ENCODE peak calls at places on chromosomes 4 and X, in seven cellular contexts. X, V, H, T, M, I and J are unnamed samples.

GRCh38 chr4:3679071-3679825 is 86.9 kb upstream of the ADRA2C start:
- DNase-seq in M (no peak), I (no peak), H (no peak), T (peak), X (no peak), V (no peak), J (no peak)

GRCh38 chr4:43330288-43330687 is 437.8 kb downstream of the GRXCR1 start:
- DNase-seq in I (peak), V (no peak), M (no peak), H (no peak), X (peak), T (no peak), J (no peak)

GRCh38 chr4:5452156-5452555 is 256.2 kb downstream of the EVC2 start:
- DNase-seq in V (no peak), T (no peak), M (no peak), H (no peak), I (no peak), X (no peak), J (no peak)

GRCh38 chr4:74544655-74545361 is 99.9 kb downstream of the AREG start:
- DNase-seq in M (no peak), V (no peak), H (peak), I (no peak), X (peak), T (no peak), J (peak)

GRCh38 chr4:52372747-52373146 is 286.4 kb downstream of the USP46 start:
- DNase-seq in H (no peak), T (no peak), I (no peak), X (no peak), V (no peak), M (no peak), J (no peak)

GRCh38 chr4:152501846-152502536 is 33.9 kb downstream of the FBXW7 start:
- DNase-seq in I (no peak), V (no peak), T (no peak), H (no peak), X (peak), M (no peak), J (no peak)

GRCh38 chrX:74511704-74512103 is 90.4 kb downstream of the SLC16A2 start:
- DNase-seq in V (no peak), I (no peak), M (no peak), X (no peak), T (no peak), H (no peak), J (no peak)

GRCh38 chr4:94995684-94996394 is 238.1 kb downstream of the BMPR1B start:
- DNase-seq in X (peak), I (peak), H (peak), T (peak), V (peak), M (peak), J (no peak)

GRCh38 chr4:109572154-109572553 is 12.1 kb downstream of the MCUB start:
- DNase-seq in T (no peak), H (no peak), X (no peak), M (no peak), I (no peak), V (no peak), J (no peak)

GRCh38 chr4:123976285-123976684 is 579.7 kb downstream of the SPRY1 start:
- DNase-seq in T (no peak), V (peak), I (peak), M (no peak), X (peak), H (peak), J (no peak)

GRCh38 chr4:7210818-7211217 is 18.5 kb downstream of the SORCS2 start:
- DNase-seq in I (peak), X (peak), V (no peak), T (no peak), H (no peak), M (no peak), J (peak)

GRCh38 chr4:7208509-7209451 is 16.4 kb downstream of the SORCS2 start:
- DNase-seq in H (no peak), V (no peak), X (no peak), I (no peak), T (no peak), M (no peak), J (no peak)

GRCh38 chr4:7207791-7208231 is 15.5 kb downstream of the SORCS2 start:
- DNase-seq in V (no peak), H (no peak), I (no peak), X (no peak), T (no peak), M (no peak), J (no peak)

GRCh38 chr4:7212101-7212674 is 19.9 kb downstream of the SORCS2 start:
- DNase-seq in M (no peak), V (no peak), X (no peak), H (no peak), T (no peak), I (no peak), J (no peak)

GRCh38 chr4:7209699-7210098 is 17.4 kb downstream of the SORCS2 start:
- DNase-seq in I (no peak), M (no peak), T (no peak), X (no peak), V (no peak), H (no peak), J (no peak)
- H2AK5ac ChIP-seq in I (peak), M (no peak), T (no peak), X (peak), V (peak), H (no peak), J (no peak)

GRCh38 chrX:19825271-19825670 is 62.1 kb downstream of the SH3KBP1 start:
- DNase-seq in V (no peak), X (no peak), I (no peak), T (no peak), H (no peak), M (no peak), J (peak)
- H3K27ac ChIP-seq in V (no peak), X (no peak), I (no peak), T (no peak), H (no peak), M (no peak), J (peak)

GRCh38 chrX:143634373-143634685 is 1.6 kb downstream of the SLITRK4 start:
- DNase-seq in H (no peak), X (no peak), I (peak), V (no peak), M (no peak), T (no peak), J (no peak)

GRCh38 chrX:143633530-143634372 is 2.1 kb downstream of the SLITRK4 start:
- DNase-seq in M (no peak), V (peak), H (peak), I (peak), X (no peak), T (peak), J (no peak)

GRCh38 chrX:143634701-143635442 is 1.0 kb downstream of the SLITRK4 start:
- DNase-seq in X (no peak), M (no peak), V (peak), I (peak), T (peak), H (no peak), J (no peak)

GRCh38 chrX:143632625-143633387 is 3.1 kb downstream of the SLITRK4 start:
- DNase-seq in I (peak), X (no peak), V (no peak), M (no peak), T (no peak), H (peak), J (no peak)

GRCh38 chrX:143635915-143636314 is at the start of gene SLITRK4:
- DNase-seq in V (peak), M (peak), I (peak), T (peak), H (peak), X (no peak), J (no peak)
- H2BK120ac ChIP-seq in V (no peak), M (no peak), I (no peak), T (no peak), H (no peak), X (no peak), J (peak)

GRCh38 chrX:97522307-97522706 is 638.6 kb downstream of the RPA4 start:
- DNase-seq in M (no peak), T (no peak), H (no peak), V (no peak), X (no peak), I (no peak), J (no peak)
- H2AK5ac ChIP-seq in M (no peak), T (no peak), H (no peak), V (no peak), X (no peak), I (no peak), J (no peak)

GRCh38 chr4:39713691-39714090 is 15.8 kb downstream of the UBE2K start:
- DNase-seq in I (peak), T (no peak), V (no peak), X (peak), M (no peak), H (no peak), J (peak)

GRCh38 chr4:39714171-39714570 is 16.2 kb downstream of the UBE2K start:
- DNase-seq in M (no peak), I (peak), T (no peak), H (no peak), V (no peak), X (no peak), J (no peak)

GRCh38 chr4:39712819-39713607 is 15.1 kb downstream of the UBE2K start:
- DNase-seq in X (no peak), I (no peak), H (no peak), T (no peak), M (no peak), V (no peak), J (peak)

GRCh38 chr4:39716356-39716755 is 18.4 kb downstream of the UBE2K start:
- DNase-seq in H (no peak), T (no peak), I (no peak), X (no peak), M (no peak), V (no peak), J (peak)

DNA sequence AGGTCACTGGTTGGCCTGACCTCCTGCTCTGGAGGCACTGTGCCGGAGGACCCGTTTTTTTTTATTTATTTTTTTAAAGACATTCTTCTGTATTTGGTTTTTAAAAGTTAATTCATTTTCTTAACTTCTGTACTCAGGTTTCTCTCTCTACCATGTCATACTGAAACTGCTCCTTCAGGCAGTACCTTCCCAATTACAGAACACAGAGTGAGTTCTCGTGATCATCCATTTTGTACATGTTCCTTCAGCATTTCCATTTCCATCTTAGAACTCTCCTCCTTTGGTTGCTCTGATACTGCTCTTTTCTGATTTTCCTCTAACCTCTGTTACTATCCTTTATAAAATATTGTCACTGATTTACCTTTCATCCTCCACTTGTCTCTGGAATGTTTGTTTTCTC is 17.9 kb downstream of the UBE2K start:
- DNase-seq in T (no peak), X (no peak), V (no peak), M (no peak), H (no peak), I (no peak), J (no peak)
- H3K27ac ChIP-seq in T (no peak), X (no peak), V (no peak), M (no peak), H (no peak), I (no peak), J (no peak)

DNA sequence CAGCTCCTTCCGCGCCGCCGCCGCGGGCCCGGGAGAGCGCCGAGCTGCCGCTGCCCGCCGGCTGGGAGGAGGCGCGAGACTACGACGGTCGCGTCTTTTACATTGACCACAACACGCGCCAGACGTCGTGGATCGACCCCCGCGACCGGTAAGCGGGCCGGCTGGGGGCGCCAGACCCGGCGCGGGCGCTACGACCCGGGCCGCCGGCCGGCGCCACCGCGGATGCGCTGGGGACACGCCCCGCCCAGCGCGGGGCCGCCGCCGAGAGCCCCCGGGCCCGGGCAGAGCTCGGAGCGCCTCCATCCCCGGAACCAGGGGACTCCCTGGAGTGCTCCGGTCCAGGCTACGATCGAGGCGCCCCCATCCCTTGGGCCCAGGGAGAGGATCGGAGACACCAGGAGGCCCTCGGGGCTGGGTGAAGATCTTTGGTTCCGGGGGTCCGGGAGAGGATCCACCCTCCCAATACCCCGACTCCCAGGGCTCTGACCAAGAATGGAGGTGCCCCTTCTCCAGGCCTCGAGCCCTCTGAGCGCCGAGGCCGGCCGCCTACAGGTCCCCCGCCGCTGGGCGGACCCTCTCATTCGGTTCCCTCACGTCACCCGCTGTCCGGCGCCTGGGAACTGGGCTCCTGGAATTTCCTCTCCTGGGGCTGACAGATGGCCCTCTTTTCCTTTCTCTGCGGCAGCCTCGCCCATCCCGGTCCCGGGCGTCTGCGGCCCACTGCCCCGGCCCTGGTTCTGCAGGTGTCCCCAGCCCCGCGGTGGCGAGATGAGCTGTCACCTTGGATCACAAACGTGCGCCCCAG is 48.8 kb downstream of the CLDN34 start:
- DNase-seq in T (peak), V (no peak), M (no peak), H (peak), X (peak), I (peak), J (peak)
- H2BK120ac ChIP-seq in T (no peak), V (no peak), M (no peak), H (peak), X (no peak), I (peak), J (peak)

DNA sequence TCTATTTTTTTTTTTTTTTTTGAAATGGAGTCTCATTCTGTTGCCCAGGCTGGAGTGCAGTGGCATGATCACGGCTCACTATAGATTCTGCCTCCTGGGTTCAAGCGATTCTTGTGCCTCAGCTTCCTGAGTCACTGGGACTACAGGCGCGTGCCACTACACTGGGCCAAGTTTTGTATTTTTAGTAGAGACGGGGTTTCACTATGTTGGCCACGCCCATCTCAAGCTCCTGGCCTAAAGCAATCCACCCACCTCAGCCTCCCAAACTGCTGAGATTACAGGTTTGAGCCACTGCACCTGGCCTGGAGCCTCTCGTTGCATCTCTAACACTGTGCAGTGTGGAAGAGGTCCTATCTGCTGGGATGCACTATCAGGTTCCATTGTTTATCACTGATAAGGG is 893.7 kb downstream of the TRIML1 start:
- DNase-seq in T (no peak), H (no peak), M (no peak), X (no peak), I (no peak), V (no peak), J (no peak)
- H2AK5ac ChIP-seq in T (no peak), H (no peak), M (no peak), X (no peak), I (no peak), V (no peak), J (no peak)

DNA sequence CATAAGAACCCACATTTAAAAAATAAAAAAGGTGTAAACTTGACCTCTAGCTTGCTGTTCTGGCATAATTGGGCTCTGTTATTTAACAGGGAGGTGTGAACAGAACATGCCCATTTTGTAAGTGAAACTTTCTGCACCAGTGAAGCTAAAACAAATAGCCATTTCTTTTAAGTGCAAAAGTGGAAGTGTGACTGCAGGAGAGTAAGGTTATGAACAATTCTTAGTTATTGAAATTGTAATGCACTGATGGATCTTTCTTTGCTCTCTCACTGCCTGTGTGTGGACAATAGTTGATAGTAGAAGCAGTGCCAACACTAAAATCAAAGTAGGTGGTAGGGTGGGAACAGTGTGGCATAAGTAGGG is 12.6 kb downstream of the P2RY10 start:
- DNase-seq in M (no peak), H (no peak), T (no peak), X (no peak), V (no peak), I (no peak), J (no peak)
- H3K27ac ChIP-seq in M (no peak), H (no peak), T (no peak), X (no peak), V (no peak), I (no peak), J (no peak)

DNA sequence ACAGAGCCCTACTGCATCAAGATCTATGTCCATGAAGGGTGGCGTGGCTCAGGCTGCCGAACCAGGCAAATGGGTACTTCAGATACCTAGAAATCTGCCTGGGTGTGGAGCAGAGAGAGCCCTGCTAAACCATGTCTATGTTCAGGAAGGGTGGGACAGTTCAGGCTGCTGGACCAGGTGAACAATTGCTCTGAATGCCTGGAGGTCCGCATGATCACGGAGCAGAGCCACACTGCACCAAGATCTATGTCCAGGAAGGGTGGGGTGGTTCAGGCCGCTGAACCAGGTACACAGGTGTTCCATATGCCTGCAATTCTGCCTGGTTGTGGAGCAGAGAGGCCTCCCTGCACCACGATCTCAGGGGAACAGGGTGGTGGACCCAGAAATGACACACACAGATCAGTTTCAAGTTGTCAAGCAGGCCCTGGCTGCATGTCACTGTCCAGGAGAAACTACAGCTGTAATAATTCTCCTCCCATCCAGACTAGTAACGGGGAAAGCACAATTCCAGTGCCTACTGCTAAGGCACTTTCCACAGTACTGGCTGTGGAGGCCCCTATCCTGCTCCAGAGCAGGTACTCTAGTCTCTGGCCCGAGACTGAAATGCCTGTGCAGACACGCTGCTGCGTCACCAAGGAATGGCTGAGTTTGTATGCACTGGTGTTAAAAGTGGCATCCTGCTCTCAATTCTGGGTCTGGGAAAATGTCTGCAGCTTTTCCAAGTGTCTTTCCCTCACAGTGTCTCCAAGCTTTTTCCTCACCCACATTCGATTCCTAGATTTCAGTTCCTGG is 25.2 kb downstream of the UBQLN2 start:
- DNase-seq in X (no peak), T (no peak), H (no peak), M (no peak), V (no peak), I (no peak), J (peak)
- H2BK120ac ChIP-seq in X (no peak), T (no peak), H (no peak), M (no peak), V (no peak), I (no peak), J (no peak)